ENCODE peak calls at places on chromosomes 7 and 10, in six cellular contexts. A is SK-N-SH, E is GM12878, M is K562, L is HepG2, V is H1. H is an unnamed sample.
A peak's percentile ranks its signal among the peaks of the same experiment; 100 is the strongest.

GRCh38 chr10:20276127-20276979 is 460.1 kb downstream of the PLXDC2 start:
- DNase-seq in A (no peak), E (no peak), M (no peak), L (peak; percentile 65), V (no peak), H (no peak)

GRCh38 chr10:99560277-99561126 is 27.8 kb downstream of the NKX2-3 start:
- DNase-seq in A (peak; percentile 56), E (no peak), M (peak; percentile 67), L (peak; percentile 55), V (peak; percentile 83), H (no peak)

GRCh38 chr7:82335001-82335400 is 108.6 kb downstream of the CACNA2D1 start:
- DNase-seq in A (no peak), E (no peak), M (no peak), L (no peak), V (no peak), H (no peak)

GRCh38 chr7:130242198-130243014 is 24.3 kb upstream of the CPA2 start:
- DNase-seq in A (peak; percentile 68), E (peak; percentile 17), M (peak; percentile 81), L (peak; percentile 14), V (peak; percentile 85), H (peak; percentile 4)

GRCh38 chr7:69395072-69395714 is 203.1 kb upstream of the AUTS2 start:
- DNase-seq in A (no peak), E (no peak), M (no peak), L (no peak), V (no peak), H (no peak)

GRCh38 chr10:114172776-114173555 is 1.0 kb downstream of the CCDC186 start:
- DNase-seq in A (no peak), E (no peak), M (no peak), L (no peak), V (no peak), H (no peak)

GRCh38 chr7:28258240-28258639 is 77.6 kb upstream of the JAZF1 start:
- DNase-seq in A (no peak), E (no peak), M (no peak), L (no peak), V (no peak), H (no peak)

GRCh38 chr7:158495780-158496179 is 91.8 kb downstream of the PTPRN2 start:
- DNase-seq in A (peak; percentile 98), E (no peak), M (peak; percentile 20), L (peak; percentile 14), V (peak; percentile 69), H (no peak)

GRCh38 chr7:90384433-90384832 is 18.8 kb upstream of the CLDN12 start:
- DNase-seq in A (no peak), E (no peak), M (no peak), L (no peak), V (no peak), H (no peak)

GRCh38 chr7:517848-518629 is 1.6 kb downstream of the PDGFA start:
- DNase-seq in A (no peak), E (no peak), M (peak; percentile 36), L (no peak), V (peak; percentile 72), H (no peak)

GRCh38 chr10:120221873-120222485 is 235.0 kb upstream of the PLPP4 start:
- DNase-seq in A (peak; percentile 46), E (no peak), M (peak; percentile 49), L (peak; percentile 64), V (peak; percentile 58), H (peak; percentile 56)
- TF ChIP-seq GABPA in A (no peak), E (no peak), M (no peak), L (no peak), V (no peak), H (no peak)

GRCh38 chr7:141973673-141974072 is at the start of gene TAS2R38:
- DNase-seq in A (no peak), E (no peak), M (no peak), L (no peak), V (no peak), H (no peak)

GRCh38 chr7:141974831-141975230 is 1.3 kb upstream of the TAS2R38 start:
- DNase-seq in A (no peak), E (no peak), M (peak; percentile 9), L (peak; percentile 9), V (no peak), H (peak; percentile 59)

GRCh38 chr7:141978351-141978750 is 4.8 kb upstream of the TAS2R38 start:
- DNase-seq in A (no peak), E (no peak), M (no peak), L (no peak), V (no peak), H (no peak)

GRCh38 chr7:141976524-141977245 is 3.1 kb upstream of the TAS2R38 start:
- DNase-seq in A (no peak), E (no peak), M (no peak), L (no peak), V (no peak), H (no peak)

DNA sequence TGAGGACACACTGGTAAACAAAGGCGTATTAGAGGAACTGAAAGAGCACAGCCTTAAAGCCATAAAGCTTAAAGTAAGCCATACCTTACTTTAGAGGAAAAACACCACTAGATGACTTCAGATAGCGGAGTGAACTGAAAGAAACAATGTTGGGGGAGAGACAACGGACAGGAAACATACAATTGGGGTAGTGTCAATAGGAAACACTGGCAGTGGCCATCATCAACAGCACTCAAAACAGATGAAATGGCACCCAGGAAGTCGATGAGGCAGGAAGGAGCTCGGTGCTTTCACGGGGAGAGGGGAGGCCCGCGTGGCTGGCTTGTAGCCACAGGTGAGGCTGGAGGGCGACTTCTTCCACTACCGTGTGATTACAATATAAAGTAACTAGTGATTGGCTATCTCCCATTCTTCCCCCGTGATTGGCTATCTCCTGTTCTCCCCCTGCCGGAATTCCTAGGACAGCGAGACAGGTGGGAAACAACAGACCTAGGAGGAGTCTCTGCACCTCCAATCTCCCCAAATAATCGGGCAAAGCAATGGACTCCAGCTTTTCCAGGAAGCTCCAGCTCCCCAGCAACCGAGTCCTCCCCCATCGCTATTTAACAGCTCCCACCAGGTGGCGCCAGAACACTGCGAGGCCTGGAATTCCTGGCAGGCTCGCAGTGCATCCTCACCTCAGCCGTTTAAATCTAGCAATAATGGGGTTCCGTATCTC is 2.4 kb upstream of the TAS2R38 start:
- DNase-seq in A (peak; percentile 81), E (peak; percentile 7), M (peak; percentile 78), L (peak; percentile 50), V (peak; percentile 96), H (peak; percentile 87)
- TF ChIP-seq GABPA in A (no peak), E (no peak), M (no peak), L (no peak), V (no peak), H (no peak)

GRCh38 chr10:127374074-127374680 is 174.9 kb upstream of the NPS start:
- DNase-seq in A (no peak), E (no peak), M (peak; percentile 31), L (no peak), V (no peak), H (no peak)
- TF ChIP-seq GABPA in A (no peak), E (no peak), M (no peak), L (no peak), V (no peak), H (no peak)

DNA sequence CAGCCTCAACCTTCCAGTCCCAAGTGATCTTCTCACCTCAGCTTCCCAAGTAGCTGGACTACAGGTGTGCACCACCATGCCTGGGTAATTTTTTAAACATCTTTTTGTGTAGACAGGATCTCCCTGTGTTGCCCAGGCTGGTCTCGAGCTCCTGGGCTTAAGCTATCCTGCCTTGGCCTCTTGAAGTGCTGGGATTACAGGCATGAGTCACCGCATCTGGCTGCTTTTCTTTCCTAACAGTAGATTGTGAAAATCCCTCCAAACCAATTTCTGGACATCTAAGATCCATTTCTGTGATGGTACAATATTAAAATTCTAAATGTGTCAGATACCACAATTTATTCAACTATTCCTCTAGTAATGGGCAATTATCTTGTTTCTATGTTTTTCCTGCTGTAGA is 38.7 kb downstream of the RAB18 start:
- DNase-seq in A (no peak), E (no peak), M (no peak), L (no peak), V (no peak), H (no peak)
- TF ChIP-seq GABPA in A (no peak), E (no peak), M (no peak), L (no peak), V (no peak), H (no peak)

GRCh38 chr7:42378149-42378548 is 141.1 kb upstream of the GLI3 start:
- DNase-seq in A (no peak), E (no peak), M (no peak), L (no peak), V (no peak), H (no peak)

GRCh38 chr7:42372498-42372897 is 135.5 kb upstream of the GLI3 start:
- DNase-seq in A (no peak), E (no peak), M (no peak), L (no peak), V (no peak), H (no peak)

GRCh38 chr7:42373285-42373684 is 136.3 kb upstream of the GLI3 start:
- DNase-seq in A (no peak), E (no peak), M (no peak), L (no peak), V (no peak), H (no peak)
- TF ChIP-seq GABPA in A (no peak), E (no peak), M (no peak), L (no peak), V (no peak), H (no peak)

GRCh38 chr10:78404296-78404695 is 370.6 kb downstream of the RPS24 start:
- DNase-seq in A (no peak), E (no peak), M (no peak), L (no peak), V (no peak), H (no peak)

GRCh38 chr10:78405231-78405630 is 371.6 kb downstream of the RPS24 start:
- DNase-seq in A (no peak), E (no peak), M (no peak), L (no peak), V (no peak), H (no peak)

GRCh38 chr10:78398385-78398784 is 364.7 kb downstream of the RPS24 start:
- DNase-seq in A (no peak), E (no peak), M (no peak), L (no peak), V (no peak), H (no peak)

GRCh38 chr10:78402636-78403035 is 369.0 kb downstream of the RPS24 start:
- DNase-seq in A (no peak), E (no peak), M (no peak), L (no peak), V (no peak), H (no peak)

GRCh38 chr10:78401882-78402367 is 368.3 kb downstream of the RPS24 start:
- DNase-seq in A (no peak), E (no peak), M (no peak), L (no peak), V (peak; percentile 58), H (no peak)
- TF ChIP-seq GABPA in A (no peak), E (no peak), M (no peak), L (no peak), V (no peak), H (no peak)

GRCh38 chr7:106462365-106462859 is 177.6 kb upstream of the NAMPT start:
- DNase-seq in A (peak; percentile 12), E (peak; percentile 39), M (peak; percentile 71), L (peak; percentile 10), V (no peak), H (peak; percentile 50)
- TF ChIP-seq GABPA in A (no peak), E (no peak), M (no peak), L (no peak), V (no peak), H (no peak)

H was measured in HL-60.